ENCODE peak calls at places on chromosomes 13 and 19, in seven cellular contexts. One of them, this sample, is unnamed.

GRCh38 chr13:29925457-29925856 is 75.0 kb upstream of the UBL3 start:
- DNase-seq in right lobe of liver: peak
- DNase-seq in suprapubic skin: peak
- DNase-seq in thyroid gland: peak
- DNase-seq in lower leg skin: peak
- DNase-seq in tibial nerve: peak
- DNase-seq in A549: peak
- DNase-seq in this sample: no peak

GRCh38 chr19:29542776-29543175 is 17.0 kb downstream of the VSTM2B start:
- DNase-seq in tibial nerve: no peak
- DNase-seq in suprapubic skin: peak
- DNase-seq in lower leg skin: no peak
- DNase-seq in right lobe of liver: peak
- DNase-seq in A549: no peak
- DNase-seq in thyroid gland: no peak
- DNase-seq in this sample: no peak

GRCh38 chr13:44815507-44816074 is 173.7 kb downstream of the NUFIP1 start:
- DNase-seq in lower leg skin: peak
- DNase-seq in right lobe of liver: no peak
- DNase-seq in suprapubic skin: no peak
- DNase-seq in tibial nerve: no peak
- DNase-seq in thyroid gland: peak
- DNase-seq in A549: peak
- DNase-seq in this sample: no peak

GRCh38 chr13:98664047-98664446 is 87.1 kb upstream of the STK24 start:
- DNase-seq in right lobe of liver: no peak
- DNase-seq in thyroid gland: no peak
- DNase-seq in tibial nerve: no peak
- DNase-seq in lower leg skin: peak
- DNase-seq in suprapubic skin: no peak
- DNase-seq in A549: no peak
- DNase-seq in this sample: no peak

GRCh38 chr13:45472171-45472705 is 7.5 kb downstream of the COG3 start:
- DNase-seq in suprapubic skin: no peak
- DNase-seq in A549: no peak
- DNase-seq in tibial nerve: no peak
- DNase-seq in thyroid gland: no peak
- DNase-seq in right lobe of liver: no peak
- DNase-seq in lower leg skin: no peak
- DNase-seq in this sample: no peak

GRCh38 chr19:46016426-46017094 is 6.3 kb downstream of the PGLYRP1 start:
- DNase-seq in suprapubic skin: no peak
- DNase-seq in right lobe of liver: peak
- DNase-seq in tibial nerve: peak
- DNase-seq in thyroid gland: peak
- DNase-seq in A549: peak
- DNase-seq in lower leg skin: peak
- DNase-seq in this sample: peak

GRCh38 chr19:42251572-42251990 is 3.3 kb downstream of the ERF start:
- DNase-seq in thyroid gland: no peak
- DNase-seq in right lobe of liver: no peak
- DNase-seq in lower leg skin: no peak
- DNase-seq in suprapubic skin: no peak
- DNase-seq in tibial nerve: no peak
- DNase-seq in A549: no peak
- DNase-seq in this sample: no peak

GRCh38 chr19:29680447-29680846 is 15.2 kb downstream of the PLEKHF1 start:
- DNase-seq in suprapubic skin: no peak
- DNase-seq in lower leg skin: no peak
- DNase-seq in A549: no peak
- DNase-seq in right lobe of liver: no peak
- DNase-seq in tibial nerve: no peak
- DNase-seq in thyroid gland: peak
- DNase-seq in this sample: peak

GRCh38 chr13:74187564-74187963 is 53.4 kb upstream of the KLF12 start:
- DNase-seq in A549: peak
- DNase-seq in right lobe of liver: no peak
- DNase-seq in lower leg skin: no peak
- DNase-seq in tibial nerve: no peak
- DNase-seq in thyroid gland: no peak
- DNase-seq in suprapubic skin: no peak
- DNase-seq in this sample: no peak

GRCh38 chr19:5292843-5293606 is 47.6 kb downstream of the PTPRS start:
- DNase-seq in A549: peak
- DNase-seq in thyroid gland: peak
- DNase-seq in tibial nerve: peak
- DNase-seq in lower leg skin: no peak
- DNase-seq in right lobe of liver: no peak
- DNase-seq in suprapubic skin: no peak
- DNase-seq in this sample: no peak

GRCh38 chr19:15008308-15008707 is 28.6 kb upstream of the SLC1A6 start:
- DNase-seq in thyroid gland: no peak
- DNase-seq in tibial nerve: no peak
- DNase-seq in lower leg skin: no peak
- DNase-seq in suprapubic skin: no peak
- DNase-seq in A549: no peak
- DNase-seq in right lobe of liver: no peak
- DNase-seq in this sample: no peak

DNA sequence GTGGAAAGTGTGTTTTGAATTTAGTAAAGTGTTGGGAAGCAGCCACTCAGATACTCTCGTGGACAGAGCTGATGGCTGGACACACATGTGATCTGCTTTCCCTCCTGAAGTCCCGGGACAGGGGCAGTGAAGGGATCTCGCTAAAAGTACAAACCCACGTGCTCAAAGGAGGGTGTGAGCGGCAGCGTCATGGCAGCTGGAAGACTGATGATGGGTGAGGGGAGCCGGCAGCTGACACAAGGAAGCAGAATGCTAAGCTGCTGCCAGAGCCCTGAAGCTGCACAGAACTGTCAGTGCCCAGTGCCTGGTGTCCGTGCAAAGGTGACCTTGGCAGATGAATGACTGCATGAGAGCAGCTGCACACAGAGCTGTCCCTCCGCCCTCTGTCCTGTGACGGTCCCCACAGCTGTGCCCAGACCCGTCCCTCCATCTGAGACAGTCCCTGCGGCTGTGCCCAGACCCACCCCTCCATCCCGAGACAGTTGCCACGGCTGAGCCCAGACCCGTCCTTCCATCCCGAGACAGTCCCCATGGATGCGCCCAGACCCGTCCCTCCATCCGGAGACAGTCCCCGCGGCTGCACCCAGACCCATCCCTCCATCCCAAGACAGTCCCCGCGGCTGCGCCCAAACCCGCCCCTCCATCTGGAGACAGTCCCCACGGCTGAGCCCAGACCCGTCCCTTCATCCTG is 29.6 kb upstream of the TMEM255B start:
- DNase-seq in tibial nerve: no peak
- DNase-seq in suprapubic skin: no peak
- DNase-seq in A549: no peak
- DNase-seq in thyroid gland: no peak
- DNase-seq in right lobe of liver: no peak
- DNase-seq in lower leg skin: no peak
- DNase-seq in this sample: no peak
- H3K4me3 ChIP-seq in tibial nerve: no peak
- H3K4me3 ChIP-seq in suprapubic skin: no peak
- H3K4me3 ChIP-seq in A549: no peak
- H3K4me3 ChIP-seq in thyroid gland: no peak
- H3K4me3 ChIP-seq in right lobe of liver: no peak
- H3K4me3 ChIP-seq in lower leg skin: no peak
- H3K4me3 ChIP-seq in this sample: no peak

GRCh38 chr19:13959141-13959961 is 7.0 kb downstream of the DCAF15 start:
- DNase-seq in tibial nerve: no peak
- DNase-seq in right lobe of liver: no peak
- DNase-seq in A549: no peak
- DNase-seq in thyroid gland: no peak
- DNase-seq in suprapubic skin: no peak
- DNase-seq in lower leg skin: no peak
- DNase-seq in this sample: no peak

GRCh38 chr19:13958043-13958442 is 5.7 kb downstream of the DCAF15 start:
- DNase-seq in thyroid gland: no peak
- DNase-seq in right lobe of liver: no peak
- DNase-seq in tibial nerve: no peak
- DNase-seq in A549: no peak
- DNase-seq in suprapubic skin: no peak
- DNase-seq in lower leg skin: no peak
- DNase-seq in this sample: no peak

GRCh38 chr19:13955662-13956364 is 3.5 kb downstream of the DCAF15 start:
- DNase-seq in suprapubic skin: no peak
- DNase-seq in A549: no peak
- DNase-seq in lower leg skin: no peak
- DNase-seq in tibial nerve: no peak
- DNase-seq in right lobe of liver: no peak
- DNase-seq in thyroid gland: no peak
- DNase-seq in this sample: no peak

GRCh38 chr19:13956365-13956744 is 4.0 kb downstream of the DCAF15 start:
- DNase-seq in tibial nerve: no peak
- DNase-seq in right lobe of liver: no peak
- DNase-seq in lower leg skin: no peak
- DNase-seq in A549: no peak
- DNase-seq in thyroid gland: no peak
- DNase-seq in suprapubic skin: no peak
- DNase-seq in this sample: no peak

DNA sequence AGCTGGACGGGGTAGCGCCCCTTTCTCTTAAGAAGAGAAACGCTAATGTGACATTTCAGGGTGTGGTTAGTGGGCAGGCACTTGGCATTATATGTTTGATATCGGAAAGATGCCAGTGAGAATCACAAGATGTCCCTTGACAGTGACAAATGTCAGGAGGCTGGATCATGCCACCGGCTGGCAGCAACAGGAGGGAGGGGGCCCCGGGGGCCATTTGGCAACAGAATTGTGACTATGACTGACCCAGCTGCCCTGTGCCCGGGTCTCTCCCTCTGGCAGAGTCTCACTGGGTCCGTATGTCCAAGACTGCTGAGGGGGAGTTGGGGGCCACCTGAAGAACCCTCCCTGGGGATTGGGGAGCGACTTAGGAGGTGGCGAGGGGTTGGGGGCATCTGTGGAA is 4.8 kb downstream of the DCAF15 start:
- DNase-seq in thyroid gland: no peak
- DNase-seq in tibial nerve: no peak
- DNase-seq in suprapubic skin: no peak
- DNase-seq in lower leg skin: no peak
- DNase-seq in right lobe of liver: no peak
- DNase-seq in A549: no peak
- DNase-seq in this sample: no peak
- TF ChIP-seq POLR2A in thyroid gland: no peak
- TF ChIP-seq POLR2A in tibial nerve: no peak
- TF ChIP-seq POLR2A in suprapubic skin: no peak
- TF ChIP-seq POLR2A in lower leg skin: no peak
- TF ChIP-seq POLR2A in right lobe of liver: no peak
- TF ChIP-seq POLR2A in A549: no peak
- TF ChIP-seq POLR2A in this sample: no peak

DNA sequence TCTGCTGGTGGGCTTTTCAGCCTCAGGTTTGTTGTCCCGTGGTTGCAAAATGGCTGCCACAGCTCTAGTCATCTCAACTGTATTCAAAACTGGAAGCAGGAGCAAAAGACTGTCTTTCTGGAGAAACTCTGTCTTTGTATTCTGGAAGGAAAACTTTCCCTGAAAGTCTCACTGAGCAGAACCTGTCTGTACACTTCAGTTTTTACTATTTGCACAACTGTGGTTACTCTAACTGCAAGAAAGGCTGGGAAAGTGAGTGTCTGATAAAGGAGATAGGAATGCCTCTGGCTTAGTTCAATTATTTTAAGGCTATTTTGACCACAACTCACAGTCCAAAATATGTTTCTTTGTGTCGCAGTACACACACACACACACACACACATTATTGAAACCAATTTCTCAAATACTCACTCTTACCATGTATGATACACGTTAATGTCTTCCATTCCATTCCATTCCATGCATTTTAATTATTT is 49.7 kb upstream of the EHD2 start:
- DNase-seq in suprapubic skin: no peak
- DNase-seq in lower leg skin: no peak
- DNase-seq in tibial nerve: no peak
- DNase-seq in A549: no peak
- DNase-seq in right lobe of liver: no peak
- DNase-seq in thyroid gland: no peak
- DNase-seq in this sample: no peak
- H3K4me3 ChIP-seq in suprapubic skin: peak
- H3K4me3 ChIP-seq in lower leg skin: no peak
- H3K4me3 ChIP-seq in tibial nerve: no peak
- H3K4me3 ChIP-seq in A549: no peak
- H3K4me3 ChIP-seq in right lobe of liver: no peak
- H3K4me3 ChIP-seq in thyroid gland: no peak
- H3K4me3 ChIP-seq in this sample: no peak

GRCh38 chr13:27619711-27620376 is 485 bp downstream of the LNX2 start:
- DNase-seq in tibial nerve: peak
- DNase-seq in A549: peak
- DNase-seq in suprapubic skin: peak
- DNase-seq in thyroid gland: peak
- DNase-seq in lower leg skin: no peak
- DNase-seq in right lobe of liver: peak
- DNase-seq in this sample: peak

GRCh38 chr13:27621366-27622101 is at the start of gene POLR1D:
- DNase-seq in tibial nerve: peak
- DNase-seq in suprapubic skin: peak
- DNase-seq in A549: peak
- DNase-seq in right lobe of liver: peak
- DNase-seq in thyroid gland: peak
- DNase-seq in lower leg skin: peak
- DNase-seq in this sample: peak

GRCh38 chr13:27619093-27619705 is 1.1 kb downstream of the LNX2 start:
- DNase-seq in lower leg skin: no peak
- DNase-seq in A549: no peak
- DNase-seq in right lobe of liver: no peak
- DNase-seq in tibial nerve: no peak
- DNase-seq in suprapubic skin: no peak
- DNase-seq in thyroid gland: peak
- DNase-seq in this sample: no peak

GRCh38 chr13:27621116-27621365 is 651 bp upstream of the POLR1D start:
- DNase-seq in thyroid gland: no peak
- DNase-seq in suprapubic skin: no peak
- DNase-seq in tibial nerve: no peak
- DNase-seq in lower leg skin: no peak
- DNase-seq in A549: no peak
- DNase-seq in right lobe of liver: no peak
- DNase-seq in this sample: no peak

DNA sequence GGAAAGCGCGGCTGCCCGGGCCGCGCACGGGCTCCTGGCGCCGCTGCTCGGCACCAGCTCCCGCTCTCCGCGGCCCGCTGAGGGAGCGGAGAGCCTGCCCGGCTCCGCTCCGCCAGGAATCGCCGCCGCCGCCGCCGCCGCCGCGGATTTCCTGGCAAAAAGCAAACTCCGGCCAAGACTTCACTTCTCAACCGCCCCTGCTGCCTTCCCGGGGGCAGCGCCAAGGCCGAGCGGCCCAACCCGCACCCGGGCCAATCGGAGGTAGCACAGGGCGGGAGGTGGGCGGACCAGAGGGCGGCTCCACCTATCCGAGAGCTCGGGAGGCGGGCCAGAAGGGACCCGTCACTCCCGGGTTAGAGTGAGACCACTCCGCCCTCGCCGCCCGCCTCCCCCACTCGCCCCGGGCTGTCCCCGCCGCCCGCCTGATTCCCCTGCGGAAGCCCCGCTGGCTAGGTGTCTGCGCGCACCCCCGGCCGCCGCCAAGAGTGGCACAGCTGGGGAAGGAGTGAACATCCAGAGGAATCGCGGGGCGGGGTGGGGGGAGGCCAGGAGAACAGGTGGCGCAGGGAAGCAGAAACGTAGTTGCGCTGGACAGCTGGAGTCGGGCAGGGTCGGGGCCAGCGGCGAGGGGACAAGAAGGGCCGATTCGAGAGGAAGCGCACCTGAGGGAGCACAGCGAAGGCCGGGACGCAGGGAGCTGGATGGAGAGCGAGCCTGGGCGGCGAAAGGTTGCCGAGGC is at the start of gene LNX2:
- DNase-seq in tibial nerve: peak
- DNase-seq in suprapubic skin: peak
- DNase-seq in right lobe of liver: peak
- DNase-seq in A549: peak
- DNase-seq in thyroid gland: peak
- DNase-seq in lower leg skin: peak
- DNase-seq in this sample: peak
- TF ChIP-seq POLR2A in tibial nerve: peak
- TF ChIP-seq POLR2A in suprapubic skin: no peak
- TF ChIP-seq POLR2A in right lobe of liver: peak
- TF ChIP-seq POLR2A in A549: no peak
- TF ChIP-seq POLR2A in thyroid gland: peak
- TF ChIP-seq POLR2A in lower leg skin: no peak
- TF ChIP-seq POLR2A in this sample: peak

This sample was measured in Peyer's patch.